ENCODE peak calls at places on chromosomes 11 and 22, in six cellular contexts. A, B, E, N, Z and F are unnamed samples. For H3K36me3, the result is how much of the 10 kb centered on the place peaks cover.

GRCh38 chr11:16613401-16614381 is 124.8 kb upstream of the C11orf58 start:
- DNase-seq in A (peak), B (peak), E (peak), N (peak), Z (peak), F (peak)

GRCh38 chr22:35629406-35630234 is 12.5 kb upstream of the MB start:
- DNase-seq in A (peak), B (peak), E (peak), N (peak), Z (peak), F (peak)

GRCh38 chr11:128940156-128940555 is 2.5 kb downstream of the TP53AIP1 start:
- DNase-seq in A (no peak), B (no peak), E (no peak), N (no peak), Z (no peak), F (no peak)

GRCh38 chr11:1060885-1061616 is 13.6 kb upstream of the MUC2 start:
- DNase-seq in A (no peak), B (peak), E (peak), N (peak), Z (no peak), F (no peak)

GRCh38 chr11:73225001-73225686 is 7.1 kb downstream of the P2RY2 start:
- DNase-seq in A (no peak), B (no peak), E (no peak), N (no peak), Z (peak), F (no peak)

GRCh38 chr11:47148903-47149535 is 27.7 kb downstream of the ARFGAP2 start:
- DNase-seq in A (no peak), B (no peak), E (peak), N (no peak), Z (no peak), F (no peak)

GRCh38 chr11:111352935-111353695 is 26.0 kb downstream of the POU2AF1 start:
- DNase-seq in A (no peak), B (no peak), E (no peak), N (peak), Z (no peak), F (no peak)

GRCh38 chr11:21895686-21896085 is 297.2 kb upstream of the ANO5 start:
- DNase-seq in A (no peak), B (no peak), E (no peak), N (no peak), Z (no peak), F (no peak)

GRCh38 chr11:86069408-86070086 is 663 bp upstream of the PICALM start:
- DNase-seq in A (peak), B (peak), E (peak), N (peak), Z (peak), F (peak)

GRCh38 chr11:132457445-132457844 is 1074.9 kb downstream of the OPCML start:
- DNase-seq in A (no peak), B (no peak), E (no peak), N (no peak), Z (no peak), F (no peak)

GRCh38 chr22:36922097-36922608 is 8.7 kb downstream of the CSF2RB start:
- DNase-seq in A (no peak), B (no peak), E (no peak), N (no peak), Z (peak), F (peak)

GRCh38 chr22:32380991-32381390 is 23.3 kb downstream of the RFPL3 start:
- DNase-seq in A (no peak), B (no peak), E (no peak), N (no peak), Z (no peak), F (no peak)

GRCh38 chr11:1307998-1308744 is 1.3 kb downstream of the TOLLIP start:
- DNase-seq in A (no peak), B (peak), E (no peak), N (no peak), Z (no peak), F (no peak)

GRCh38 chr11:120556841-120557240 is 45.3 kb downstream of the GRIK4 start:
- DNase-seq in A (no peak), B (peak), E (no peak), N (no peak), Z (no peak), F (no peak)

GRCh38 chr11:45412033-45412432 is 125.9 kb upstream of the SYT13 start:
- DNase-seq in A (no peak), B (no peak), E (no peak), N (no peak), Z (peak), F (no peak)

GRCh38 chr11:86800076-86800955 is at the start of gene PRSS23:
- DNase-seq in A (no peak), B (peak), E (peak), N (peak), Z (peak), F (no peak)

GRCh38 chr11:75768909-75769771 is 562 bp downstream of the DGAT2 start:
- DNase-seq in A (no peak), B (no peak), E (no peak), N (peak), Z (peak), F (no peak)

GRCh38 chr22:20531404-20532181 is 24.2 kb downstream of the MED15 start:
- DNase-seq in A (no peak), B (peak), E (peak), N (no peak), Z (peak), F (peak)

GRCh38 chr11:2510626-2511402 is 66.0 kb downstream of the KCNQ1 start:
- DNase-seq in A (no peak), B (no peak), E (peak), N (no peak), Z (no peak), F (peak)

GRCh38 chr11:126406368-126406767 is 50.9 kb downstream of the ST3GAL4 start:
- DNase-seq in A (no peak), B (no peak), E (no peak), N (no peak), Z (no peak), F (no peak)

GRCh38 chr11:122197055-122197987 is 81.3 kb upstream of the BLID start:
- DNase-seq in A (no peak), B (peak), E (no peak), N (peak), Z (no peak), F (peak)

GRCh38 chr11:9001736-9002135 is 2.1 kb downstream of the NRIP3 start:
- DNase-seq in A (no peak), B (peak), E (no peak), N (no peak), Z (no peak), F (no peak)

GRCh38 chr11:44978279-44978960 is 27.7 kb upstream of the TP53I11 start:
- DNase-seq in A (no peak), B (no peak), E (no peak), N (no peak), Z (no peak), F (no peak)

GRCh38 chr11:42338056-42338455 is 878.6 kb upstream of the LRRC4C start:
- DNase-seq in A (no peak), B (no peak), E (no peak), N (no peak), Z (no peak), F (no peak)

GRCh38 chr22:17717708-17718107 is 56.6 kb downstream of the BID start:
- DNase-seq in A (no peak), B (no peak), E (no peak), N (no peak), Z (no peak), F (no peak)

GRCh38 chr11:98068251-98068650 is 952.5 kb upstream of the CNTN5 start:
- DNase-seq in A (no peak), B (no peak), E (no peak), N (no peak), Z (no peak), F (no peak)

GRCh38 chr22:18971321-18971751 is 35.2 kb upstream of the PRODH start:
- DNase-seq in A (no peak), B (no peak), E (no peak), N (no peak), Z (no peak), F (no peak)

GRCh38 chr22:49713003-49713402 is 114.7 kb downstream of the BRD1 start:
- DNase-seq in A (no peak), B (no peak), E (no peak), N (no peak), Z (no peak), F (no peak)

GRCh38 chr22:49716441-49716840 is 111.2 kb downstream of the BRD1 start:
- DNase-seq in A (no peak), B (no peak), E (no peak), N (no peak), Z (no peak), F (no peak)

GRCh38 chr22:49718396-49718795 is 109.3 kb downstream of the BRD1 start:
- DNase-seq in A (no peak), B (no peak), E (no peak), N (no peak), Z (no peak), F (no peak)

GRCh38 chr22:49717322-49717919 is 110.3 kb downstream of the BRD1 start:
- DNase-seq in A (no peak), B (no peak), E (no peak), N (no peak), Z (no peak), F (no peak)

GRCh38 chr22:49715450-49715849 is 112.2 kb downstream of the BRD1 start:
- DNase-seq in A (no peak), B (no peak), E (no peak), N (no peak), Z (no peak), F (no peak)
- H3K36me3 ChIP-seq in A (under half), B (under half), E (under half), N (under half), Z (under half), F (under half)

GRCh38 chr11:33419956-33420355 is 162.8 kb downstream of the HIPK3 start:
- DNase-seq in A (no peak), B (no peak), E (no peak), N (no peak), Z (no peak), F (no peak)
- TF ChIP-seq CTCF in A (no peak), B (no peak), E (no peak), N (no peak), Z (no peak), F (no peak)

GRCh38 chr22:46100401-46101105 is 49.8 kb upstream of the PPARA start:
- DNase-seq in A (no peak), B (no peak), E (no peak), N (no peak), Z (no peak), F (no peak)
- H3K36me3 ChIP-seq in A (under half), B (half or more), E (under half), N (under half), Z (under half), F (half or more)

DNA sequence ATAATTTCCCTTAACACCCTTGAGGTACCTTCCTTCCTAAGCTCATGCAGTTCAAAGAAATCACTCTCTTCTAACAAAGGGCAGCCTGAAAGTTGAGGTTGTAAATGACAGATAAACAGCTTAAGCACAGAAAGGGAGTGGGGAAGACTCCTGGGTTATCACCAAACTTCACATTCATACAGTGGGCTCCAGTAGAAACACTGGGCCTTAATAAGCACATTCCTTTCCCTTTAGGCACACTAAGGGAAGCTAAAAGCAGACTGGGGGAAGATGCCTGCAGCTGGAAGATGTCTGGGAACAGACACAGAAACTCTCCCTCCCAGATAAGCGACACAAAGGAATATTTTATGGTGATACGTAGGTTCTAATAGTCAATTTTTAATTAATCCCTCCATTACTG is 350.3 kb upstream of the MPPED2 start:
- DNase-seq in A (no peak), B (no peak), E (no peak), N (no peak), Z (no peak), F (no peak)
- TF ChIP-seq CTCF in A (no peak), B (no peak), E (no peak), N (no peak), Z (no peak), F (no peak)

GRCh38 chr11:130906616-130907015 is 9.7 kb downstream of the SNX19 start:
- DNase-seq in A (no peak), B (no peak), E (no peak), N (no peak), Z (no peak), F (no peak)
- H3K36me3 ChIP-seq in A (under half), B (half or more), E (under half), N (under half), Z (under half), F (half or more)

GRCh38 chr22:24706050-24706449 is 68.5 kb downstream of the PIWIL3 start:
- DNase-seq in A (no peak), B (no peak), E (no peak), N (no peak), Z (peak), F (no peak)
- TF ChIP-seq CTCF in A (no peak), B (no peak), E (no peak), N (no peak), Z (peak), F (no peak)